ENCODE peak calls at places on chromosomes 16 and 17, in seven cellular contexts. Q is tibial nerve; U is endothelial cell of umbilical vein; T is AG04450; S is CD8-positive, alpha-beta T cell; E is thoracic aorta; V is colonic mucosa. G is an unnamed sample.

GRCh38 chr17:15782809-15783208 is 50.7 kb downstream of the TBC1D26 start:
- DNase-seq in E (no peak), S (no peak), V (peak; percentile 62), T (no peak), U (peak; percentile 36), Q (peak; percentile 33), G (no peak)

GRCh38 chr16:2724816-2725348 is 4.9 kb upstream of the PRSS27 start:
- DNase-seq in T (no peak), V (no peak), E (no peak), U (no peak), S (no peak), Q (no peak), G (no peak)

GRCh38 chr17:6374761-6375312 is 60.1 kb downstream of the AIPL1 start:
- DNase-seq in T (no peak), Q (no peak), S (no peak), U (peak; percentile 11), E (no peak), V (no peak), G (no peak)

GRCh38 chr16:87126403-87127025 is 190.7 kb downstream of the C16orf95 start:
- DNase-seq in S (no peak), T (no peak), U (no peak), V (no peak), E (no peak), Q (no peak), G (no peak)

GRCh38 chr17:55089251-55089650 is 120.7 kb downstream of the STXBP4 start:
- DNase-seq in V (no peak), U (no peak), T (no peak), S (no peak), E (no peak), Q (no peak), G (no peak)

GRCh38 chr17:38673714-38674012 is 1.1 kb downstream of the EPOP start:
- DNase-seq in Q (no peak), U (no peak), E (no peak), S (no peak), T (no peak), V (peak; percentile 26), G (no peak)

GRCh38 chr17:76458580-76459490 is 5.9 kb upstream of the UBE2O start:
- DNase-seq in S (no peak), Q (no peak), U (peak; percentile 54), E (no peak), V (peak; percentile 56), T (no peak), G (peak; percentile 85)

GRCh38 chr17:12673788-12674187 is 8.1 kb downstream of the MYOCD start:
- DNase-seq in E (no peak), U (no peak), Q (no peak), T (no peak), V (no peak), S (no peak), G (no peak)

GRCh38 chr16:89921699-89922476 is 1.3 kb upstream of the TUBB3 start:
- DNase-seq in E (peak; percentile 71), S (no peak), U (peak; percentile 91), Q (no peak), V (peak; percentile 54), T (peak; percentile 86), G (peak; percentile 96)

GRCh38 chr17:81471804-81472456 is 40.7 kb downstream of the ACTG1 start:
- DNase-seq in E (no peak), T (no peak), V (peak; percentile 63), U (peak; percentile 32), Q (peak; percentile 94), S (no peak), G (peak; percentile 56)

GRCh38 chr16:58499615-58500328 is at the start of gene NDRG4:
- DNase-seq in U (peak; percentile 56), E (no peak), V (peak; percentile 54), T (peak; percentile 84), S (peak; percentile 41), Q (no peak), G (peak; percentile 98)

GRCh38 chr17:8954339-8954738 is 11.2 kb downstream of the PIK3R5 start:
- DNase-seq in V (peak; percentile 42), E (no peak), Q (peak; percentile 62), U (no peak), S (peak; percentile 81), T (no peak), G (no peak)

GRCh38 chr17:8955560-8955959 is 9.9 kb downstream of the PIK3R5 start:
- DNase-seq in V (no peak), Q (no peak), E (no peak), U (no peak), S (no peak), T (no peak), G (no peak)

GRCh38 chr17:8956521-8956920 is 9.0 kb downstream of the PIK3R5 start:
- DNase-seq in E (no peak), V (no peak), T (no peak), Q (no peak), U (no peak), S (no peak), G (no peak)

GRCh38 chr17:8953152-8953885 is 12.2 kb downstream of the PIK3R5 start:
- DNase-seq in Q (no peak), T (no peak), V (no peak), S (no peak), U (no peak), E (no peak), G (no peak)

GRCh38 chr17:8955021-8955420 is 10.5 kb downstream of the PIK3R5 start:
- DNase-seq in T (no peak), U (no peak), Q (no peak), S (no peak), V (no peak), E (no peak), G (no peak)
- H3K4me3 ChIP-seq in T (no peak overlapping the region), U (no peak overlapping the region), Q (no peak overlapping the region), S (no peak overlapping the region), V (no peak overlapping the region), E (no peak overlapping the region), G (no peak overlapping the region)

GRCh38 chr17:50636145-50636803 is 1.6 kb downstream of the ABCC3 start:
- DNase-seq in T (no peak), Q (no peak), E (no peak), V (no peak), S (no peak), U (no peak), G (no peak)
- H3K27me3 ChIP-seq in T (no peaks in the 10 kb centered on the region), Q (peaks cover 48% of the 10 kb centered on the region), E (no peaks in the 10 kb centered on the region), V (no peaks in the 10 kb centered on the region), S (peaks cover 24% of the 10 kb centered on the region), U (no peaks in the 10 kb centered on the region), G (peaks cover 14% of the 10 kb centered on the region)

GRCh38 chr16:26475579-26475978 is 591.1 kb upstream of the C16orf82 start:
- DNase-seq in T (no peak), U (no peak), Q (no peak), V (no peak), S (no peak), E (no peak), G (no peak)
- H3K9me3 ChIP-seq in T (no peaks in the 10 kb centered on the region), U (peaks cover 4% of the 10 kb centered on the region), Q (peaks cover 4% of the 10 kb centered on the region), V (no peaks in the 10 kb centered on the region), S (no peaks in the 10 kb centered on the region), E (no peaks in the 10 kb centered on the region), G (no peaks in the 10 kb centered on the region)

GRCh38 chr17:48589060-48589830 is 796 bp downstream of the HOXB3 start:
- DNase-seq in U (no peak), V (no peak), T (no peak), Q (no peak), S (no peak), E (no peak), G (no peak)
- H3K4me3 ChIP-seq in U (no peak overlapping the region), V (peak overlapping the region; percentile 5), T (peak overlapping the region; percentile 89), Q (no peak overlapping the region), S (no peak overlapping the region), E (peak overlapping the region; percentile 37), G (no peak overlapping the region)

GRCh38 chr17:8075081-8075480 is 12.4 kb downstream of the ALOX12B start:
- DNase-seq in E (no peak), U (no peak), V (no peak), T (no peak), Q (no peak), S (no peak), G (no peak)

GRCh38 chr17:8071496-8071895 is 16.0 kb downstream of the ALOX12B start:
- DNase-seq in E (no peak), U (no peak), S (no peak), T (no peak), V (no peak), Q (no peak), G (no peak)

GRCh38 chr17:8072727-8073461 is 14.6 kb downstream of the ALOX12B start:
- DNase-seq in V (no peak), E (no peak), T (no peak), Q (no peak), U (no peak), S (peak; percentile 41), G (no peak)

GRCh38 chr17:8073627-8074485 is 13.7 kb downstream of the ALOX12B start:
- DNase-seq in S (peak; percentile 91), V (peak; percentile 78), E (no peak), T (no peak), U (peak; percentile 59), Q (no peak), G (peak; percentile 74)

DNA sequence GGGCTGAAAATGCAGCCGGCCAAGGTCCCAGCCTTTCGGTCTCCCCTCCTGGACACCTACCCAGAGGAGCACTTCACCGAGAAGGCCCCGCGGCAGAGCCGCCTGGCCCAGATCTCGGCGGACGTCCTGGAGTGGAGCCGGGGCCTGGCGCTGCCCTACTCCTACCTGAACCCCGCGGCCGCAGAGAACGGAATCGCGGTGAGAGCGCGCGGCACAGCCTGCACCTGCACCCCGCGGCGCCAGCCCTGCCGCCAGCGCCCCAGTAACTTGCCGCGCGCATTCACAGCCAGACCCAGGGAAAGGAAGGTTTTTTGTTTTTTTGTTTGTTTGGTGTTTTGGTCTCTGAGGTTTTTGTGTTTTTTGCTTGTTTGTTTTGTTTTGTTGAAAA is 15.2 kb downstream of the ALOX12B start:
- DNase-seq in T (no peak), U (no peak), E (no peak), V (no peak), Q (no peak), S (no peak), G (no peak)
- H3K27me3 ChIP-seq in T (peaks cover 75% of the 10 kb centered on the region), U (peaks cover 35% of the 10 kb centered on the region), E (peaks cover 6% of the 10 kb centered on the region), V (peaks cover 18% of the 10 kb centered on the region), Q (peaks cover 64% of the 10 kb centered on the region), S (peaks cover 11% of the 10 kb centered on the region), G (peaks cover 31% of the 10 kb centered on the region)

GRCh38 chr17:71032746-71033273 is 863.5 kb downstream of the KCNJ2 start:
- DNase-seq in E (no peak), S (no peak), T (no peak), V (no peak), U (no peak), Q (no peak), G (peak; percentile 55)
- H3K9me3 ChIP-seq in E (no peaks in the 10 kb centered on the region), S (no peaks in the 10 kb centered on the region), T (no peaks in the 10 kb centered on the region), V (no peaks in the 10 kb centered on the region), U (peaks cover 6% of the 10 kb centered on the region), Q (no peaks in the 10 kb centered on the region), G (no peaks in the 10 kb centered on the region)

GRCh38 chr17:17834974-17835373 is 1.8 kb downstream of the SREBF1 start:
- DNase-seq in Q (no peak), E (no peak), U (no peak), V (no peak), S (no peak), T (no peak), G (no peak)
- H3K4me3 ChIP-seq in Q (no peak overlapping the region), E (peak overlapping the region; percentile 97), U (no peak overlapping the region), V (peak overlapping the region; percentile 95), S (peak overlapping the region; percentile 95), T (peak overlapping the region; percentile 92), G (peak overlapping the region; percentile 76)

DNA sequence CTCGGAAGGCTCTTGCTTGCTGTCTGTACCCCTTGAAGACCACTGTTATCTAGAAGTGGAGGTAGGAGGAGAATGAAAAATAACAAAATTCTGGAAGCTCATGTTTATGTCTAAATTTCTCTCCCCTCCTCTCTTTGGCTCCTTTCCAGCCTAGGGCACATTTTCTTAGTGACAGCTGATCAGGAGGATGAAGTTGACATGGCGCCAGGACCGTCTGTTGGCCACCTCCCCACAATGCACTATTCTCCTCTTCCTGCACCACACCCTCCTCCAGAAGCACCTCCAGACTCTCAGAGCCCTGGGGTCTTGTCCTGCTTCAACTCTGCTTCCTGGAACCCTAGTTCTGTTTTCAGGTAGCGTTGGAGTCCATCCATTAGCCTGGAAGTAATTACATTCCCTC is 25.5 kb upstream of the SSTR2 start:
- DNase-seq in Q (no peak), U (no peak), E (no peak), T (no peak), V (no peak), S (no peak), G (no peak)
- H3K27me3 ChIP-seq in Q (no peaks in the 10 kb centered on the region), U (no peaks in the 10 kb centered on the region), E (no peaks in the 10 kb centered on the region), T (peaks cover 12% of the 10 kb centered on the region), V (no peaks in the 10 kb centered on the region), S (no peaks in the 10 kb centered on the region), G (no peaks in the 10 kb centered on the region)